ENCODE peak calls at places on chromosome 7, in four cellular contexts. G, I, U and N are unnamed samples.

GRCh38 chr7:66747385-66748126 is 7.0 kb downstream of the RABGEF1 start:
- DNase-seq in U (no peak), I (no peak), G (no peak), N (no peak)

GRCh38 chr7:7681191-7681935 is 37.0 kb downstream of the RPA3 start:
- DNase-seq in U (no peak), G (peak; percentile 81), I (peak; percentile 62), N (peak; percentile 85)

GRCh38 chr7:16365952-16366351 is 55.4 kb downstream of the CRPPA start:
- DNase-seq in G (no peak), U (no peak), I (no peak), N (no peak)

GRCh38 chr7:7103343-7104313 is 78.7 kb upstream of the C1GALT1 start:
- DNase-seq in G (peak; percentile 6), I (no peak), U (no peak), N (peak; percentile 50)

GRCh38 chr7:10977113-10977512 is 3.4 kb downstream of the PHF14 start:
- DNase-seq in U (no peak), G (no peak), I (no peak), N (no peak)

GRCh38 chr7:81111781-81112540 is 193.1 kb upstream of the SEMA3C start:
- DNase-seq in U (no peak), I (no peak), G (no peak), N (peak; percentile 75)

GRCh38 chr7:50851891-50852290 is 69.2 kb upstream of the GRB10 start:
- DNase-seq in G (no peak), U (no peak), I (no peak), N (no peak)

GRCh38 chr7:34133356-34133982 is 228.1 kb downstream of the BMPER start:
- DNase-seq in I (no peak), U (no peak), G (no peak), N (no peak)

GRCh38 chr7:17185690-17186070 is 112.8 kb upstream of the AHR start:
- DNase-seq in G (no peak), I (no peak), U (no peak), N (no peak)

GRCh38 chr7:11221931-11222330 is 248.3 kb downstream of the PHF14 start:
- DNase-seq in U (no peak), G (no peak), I (no peak), N (no peak)

GRCh38 chr7:6139189-6139996 is 108.2 kb downstream of the ANKRD61 start:
- DNase-seq in I (no peak), G (no peak), U (no peak), N (no peak)

GRCh38 chr7:30548762-30549344 is 44.2 kb upstream of the GGCT start:
- DNase-seq in I (no peak), G (peak; percentile 75), U (peak; percentile 74), N (peak; percentile 55)

GRCh38 chr7:1938788-1939433 is 268.8 kb downstream of the ELFN1 start:
- DNase-seq in G (no peak), U (no peak), I (peak; percentile 56), N (no peak)

GRCh38 chr7:55073051-55073511 is 54.3 kb downstream of the EGFR start:
- DNase-seq in U (no peak), I (no peak), G (no peak), N (no peak)

GRCh38 chr7:904847-905246 is 28.5 kb downstream of the GET4 start:
- DNase-seq in U (no peak), G (no peak), I (no peak), N (no peak)

GRCh38 chr7:144830811-144831210 is 5.0 kb downstream of the TPK1 start:
- DNase-seq in U (no peak), I (no peak), G (no peak), N (no peak)

GRCh38 chr7:110600983-110601382 is 489.9 kb upstream of the LRRN3 start:
- DNase-seq in U (no peak), G (no peak), I (no peak), N (no peak)

GRCh38 chr7:51075681-51076580 is 240.7 kb downstream of the COBL start:
- DNase-seq in U (no peak), G (no peak), I (no peak), N (no peak)

GRCh38 chr7:116950889-116951351 is 2.4 kb upstream of the ST7 start:
- DNase-seq in G (no peak), I (no peak), U (no peak), N (no peak)

GRCh38 chr7:102306916-102307677 is 20.4 kb downstream of the SH2B2 start:
- DNase-seq in I (no peak), G (peak; percentile 33), U (no peak), N (no peak)

GRCh38 chr7:86469680-86470295 is 173.9 kb upstream of the GRM3 start:
- DNase-seq in I (peak; percentile 39), U (peak; percentile 62), G (peak; percentile 13), N (peak; percentile 76)

GRCh38 chr7:40507166-40507565 is 372.4 kb downstream of the SUGCT start:
- DNase-seq in G (no peak), I (no peak), U (no peak), N (no peak)

GRCh38 chr7:29627631-29628030 is 64.0 kb downstream of the PRR15 start:
- DNase-seq in I (no peak), G (no peak), U (no peak), N (no peak)

GRCh38 chr7:152931583-152931982 is 172.0 kb downstream of the ACTR3B start:
- DNase-seq in U (no peak), G (no peak), I (no peak), N (no peak)

GRCh38 chr7:146654048-146654447 is 537.4 kb downstream of the CNTNAP2 start:
- DNase-seq in U (no peak), I (no peak), G (no peak), N (no peak)

GRCh38 chr7:44761207-44762161 is 12.8 kb downstream of the ZMIZ2 start:
- DNase-seq in G (peak; percentile 59), U (no peak), I (no peak), N (no peak)

GRCh38 chr7:47093835-47094234 is 488.1 kb downstream of the TNS3 start:
- DNase-seq in U (no peak), I (no peak), G (no peak), N (no peak)

GRCh38 chr7:17010637-17011300 is 129.0 kb upstream of the AGR3 start:
- DNase-seq in G (no peak), I (no peak), U (no peak), N (no peak)

GRCh38 chr7:139691253-139691781 is 86.5 kb downstream of the HIPK2 start:
- DNase-seq in I (no peak), U (no peak), G (peak; percentile 75), N (no peak)

GRCh38 chr7:100075418-100075817 is 6.1 kb downstream of the ZNF3 start:
- DNase-seq in I (no peak), U (no peak), G (no peak), N (no peak)

GRCh38 chr7:150999497-151000225 is 8.8 kb downstream of the NOS3 start:
- DNase-seq in U (no peak), I (peak; percentile 48), G (no peak), N (no peak)
- H3K27ac ChIP-seq in U (no peak overlapping the region), I (no peak overlapping the region), G (no peak overlapping the region), N (no peak overlapping the region)

DNA sequence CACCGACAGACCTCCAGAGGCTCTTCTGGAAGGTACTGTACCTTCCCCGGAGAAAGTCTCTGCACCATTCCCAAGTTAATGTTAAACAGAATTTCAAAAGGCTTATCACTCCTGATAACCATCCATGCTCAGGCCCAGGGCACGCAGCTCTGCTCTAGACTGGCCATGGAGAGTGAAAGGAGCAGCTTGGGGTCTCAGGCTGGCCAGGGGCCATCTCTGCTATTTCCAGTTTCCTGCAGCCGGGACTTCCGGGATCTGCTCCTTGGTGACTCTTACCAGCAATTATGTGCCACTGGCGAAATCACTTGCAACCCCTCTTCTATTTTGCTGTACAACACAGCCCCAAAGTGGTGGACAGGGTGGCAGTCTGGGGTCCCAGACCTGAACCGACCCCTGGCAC is 6.0 kb downstream of the CLDN15 start:
- DNase-seq in U (no peak), G (no peak), I (no peak), N (no peak)
- H3K27ac ChIP-seq in U (no peak overlapping the region), G (peak overlapping the region; percentile 36), I (no peak overlapping the region), N (peak overlapping the region; percentile 49)

DNA sequence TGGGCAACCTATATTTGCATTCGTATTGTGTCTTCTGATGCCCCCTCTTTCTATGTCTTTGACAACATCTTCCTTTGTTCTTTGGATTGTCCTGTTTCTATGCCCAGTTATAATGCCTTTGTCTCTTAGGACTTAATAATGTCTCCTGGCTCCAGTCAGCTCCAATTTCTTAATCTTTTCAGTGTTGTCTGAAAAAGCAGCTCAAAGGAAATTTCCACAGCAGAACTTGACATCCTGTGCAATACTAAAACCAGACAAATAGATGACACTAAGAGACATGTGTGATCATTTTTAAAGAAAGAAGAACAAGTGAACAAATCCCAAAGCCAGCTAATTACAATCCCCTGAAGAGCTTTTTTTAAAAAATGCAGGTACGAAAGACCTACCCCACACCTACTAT is 47.7 kb upstream of the RNF148 start:
- DNase-seq in U (no peak), I (no peak), G (no peak), N (no peak)
- H3K27ac ChIP-seq in U (no peak overlapping the region), I (no peak overlapping the region), G (no peak overlapping the region), N (no peak overlapping the region)

DNA sequence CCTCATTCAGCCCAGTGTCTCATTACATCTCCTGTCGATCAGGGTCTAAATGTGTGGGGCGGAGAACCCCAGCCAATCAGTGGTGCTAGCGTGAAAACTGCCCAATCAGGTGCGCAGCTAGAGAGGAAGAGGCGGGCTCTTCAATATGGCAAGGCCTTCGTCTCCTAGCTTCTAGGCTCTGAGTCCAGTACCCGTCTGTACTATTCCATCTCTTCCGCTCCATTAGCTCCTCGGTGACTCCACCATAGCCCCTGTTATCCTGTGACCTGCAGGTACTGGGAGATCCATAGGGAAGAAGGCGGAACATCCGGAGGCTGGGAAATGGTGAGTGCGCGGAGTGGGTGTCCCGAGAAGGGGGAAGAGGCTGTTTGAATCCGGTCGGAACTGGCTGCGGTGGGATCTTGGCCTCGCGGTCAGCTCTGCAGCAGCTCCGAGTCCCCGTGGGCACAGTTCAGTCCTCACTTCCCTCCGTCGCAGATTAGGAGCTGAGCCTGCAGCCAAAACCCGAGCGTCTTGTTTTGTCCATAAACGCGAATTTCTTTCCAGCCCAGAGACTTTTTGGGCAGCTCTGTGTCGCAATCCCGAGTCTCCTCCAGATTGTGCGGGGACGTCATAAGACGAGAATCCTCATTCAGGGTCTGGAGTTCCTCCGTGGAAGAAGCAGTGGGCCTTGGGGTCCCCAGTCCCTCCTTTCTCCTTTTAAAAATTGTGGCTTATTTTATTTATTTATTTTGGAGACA is at the start of gene ZNF727:
- DNase-seq in I (no peak), U (peak; percentile 68), G (peak; percentile 84), N (no peak)
- H3K27ac ChIP-seq in I (no peak within 1 kb of the TSS), U (peak within 1 kb of the TSS; percentile 84), G (peak within 1 kb of the TSS; percentile 86), N (no peak within 1 kb of the TSS)

DNA sequence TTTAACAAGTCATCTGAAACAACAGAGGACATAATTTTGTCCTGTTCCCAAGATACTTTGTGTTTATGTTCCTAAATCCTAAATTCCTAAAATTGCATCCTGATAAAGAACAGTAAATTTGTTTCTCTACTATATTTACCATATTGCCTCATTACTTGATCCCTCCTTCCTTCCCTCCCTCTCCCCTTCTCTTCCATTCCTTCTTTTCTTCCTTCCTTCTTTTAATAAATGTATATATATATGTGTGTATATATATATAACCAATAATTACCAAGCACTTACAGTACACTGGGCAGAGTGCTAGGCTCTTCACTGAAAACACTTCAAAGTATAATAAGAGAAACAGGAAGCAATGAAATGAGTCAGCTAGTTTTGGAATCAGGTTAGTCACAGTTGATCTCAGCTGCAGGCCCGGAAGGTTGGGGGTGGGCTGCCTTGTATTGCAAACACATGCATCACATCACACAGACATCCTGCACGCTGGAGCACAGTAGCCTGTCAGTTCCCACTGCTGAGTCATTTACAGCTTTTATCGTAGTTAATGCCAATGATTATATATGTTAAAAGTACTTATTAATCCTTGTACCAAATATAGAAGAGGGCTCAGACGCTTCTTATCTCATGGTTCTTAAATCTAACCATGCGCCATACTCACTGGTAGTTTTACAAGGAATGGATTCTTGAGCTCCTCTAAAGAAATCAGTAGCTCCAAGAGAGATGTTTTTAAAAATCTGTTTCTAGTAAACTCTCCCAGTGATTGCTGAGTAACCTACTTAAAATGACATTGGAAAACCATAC is 551.7 kb downstream of the GRM8 start:
- DNase-seq in I (peak; percentile 56), G (no peak), U (no peak), N (peak; percentile 94)
- H3K27ac ChIP-seq in I (no peak overlapping the region), G (no peak overlapping the region), U (no peak overlapping the region), N (no peak overlapping the region)